ENCODE peak calls at places on chromosomes 1 and 21, in ten cellular contexts. V, Q, C, P, R, K, J, Z, A and I are unnamed samples.

GRCh38 chr1:214331827-214332423 is 51.0 kb downstream of the SMYD2 start:
- DNase-seq in V (no peak), Q (no peak), C (peak; percentile 23), P (no peak), R (peak; percentile 42), K (no peak), J (no peak), Z (no peak), A (no peak), I (peak; percentile 56)

GRCh38 chr1:53765656-53766055 is 26.7 kb upstream of the GLIS1 start:
- DNase-seq in V (no peak), Q (no peak), C (no peak), P (no peak), R (peak; percentile 4), K (no peak), J (no peak), Z (no peak), A (no peak), I (peak; percentile 72)

GRCh38 chr1:42422672-42423236 is 33.1 kb downstream of the ZMYND12 start:
- DNase-seq in V (no peak), Q (no peak), C (no peak), P (no peak), R (no peak), K (no peak), J (no peak), Z (no peak), A (no peak), I (peak; percentile 6)

GRCh38 chr1:31424568-31424967 is 11.6 kb downstream of the SERINC2 start:
- DNase-seq in V (no peak), Q (no peak), C (no peak), P (no peak), R (no peak), K (no peak), J (no peak), Z (no peak), A (no peak), I (no peak)

GRCh38 chr1:2834741-2835564 is 33.5 kb upstream of the TTC34 start:
- DNase-seq in V (no peak), Q (peak; percentile 27), C (no peak), P (no peak), R (no peak), K (no peak), J (no peak), Z (no peak), A (no peak), I (no peak)

GRCh38 chr1:56993355-56993985 is 27.7 kb upstream of the C8B start:
- DNase-seq in V (no peak), Q (no peak), C (no peak), P (no peak), R (no peak), K (no peak), J (no peak), Z (no peak), A (no peak), I (no peak)

GRCh38 chr1:48572632-48573258 is 100.7 kb upstream of the SPATA6 start:
- DNase-seq in V (no peak), Q (peak; percentile 43), C (peak; percentile 19), P (peak; percentile 61), R (no peak), K (peak; percentile 25), J (peak; percentile 58), Z (peak; percentile 61), A (peak; percentile 22), I (peak; percentile 84)

GRCh38 chr1:1217621-1218523 is 3.9 kb upstream of the TNFRSF4 start:
- DNase-seq in V (no peak), Q (no peak), C (no peak), P (no peak), R (no peak), K (no peak), J (no peak), Z (no peak), A (no peak), I (no peak)

GRCh38 chr1:1063945-1064831 is 9.9 kb downstream of the RNF223 start:
- DNase-seq in V (peak; percentile 83), Q (no peak), C (peak; percentile 52), P (peak; percentile 54), R (peak; percentile 65), K (peak; percentile 52), J (peak; percentile 55), Z (no peak), A (no peak), I (peak; percentile 78)

GRCh38 chr1:1062364-1063163 is 11.5 kb downstream of the RNF223 start:
- DNase-seq in V (no peak), Q (no peak), C (no peak), P (no peak), R (no peak), K (no peak), J (no peak), Z (no peak), A (no peak), I (no peak)

GRCh38 chr1:228154685-228155571 is 5.2 kb downstream of the GJC2 start:
- DNase-seq in V (no peak), Q (no peak), C (no peak), P (no peak), R (no peak), K (peak; percentile 11), J (peak; percentile 7), Z (no peak), A (no peak), I (no peak)

GRCh38 chr1:27868932-27869718 is 3.2 kb upstream of the THEMIS2 start:
- DNase-seq in V (no peak), Q (peak; percentile 83), C (no peak), P (no peak), R (peak; percentile 72), K (peak; percentile 52), J (no peak), Z (no peak), A (no peak), I (no peak)

GRCh38 chr1:186617860-186618780 is 62.1 kb downstream of the PTGS2 start:
- DNase-seq in V (no peak), Q (peak; percentile 66), C (peak; percentile 27), P (peak; percentile 66), R (peak; percentile 33), K (peak; percentile 45), J (peak; percentile 46), Z (peak; percentile 70), A (peak; percentile 48), I (peak; percentile 81)

DNA sequence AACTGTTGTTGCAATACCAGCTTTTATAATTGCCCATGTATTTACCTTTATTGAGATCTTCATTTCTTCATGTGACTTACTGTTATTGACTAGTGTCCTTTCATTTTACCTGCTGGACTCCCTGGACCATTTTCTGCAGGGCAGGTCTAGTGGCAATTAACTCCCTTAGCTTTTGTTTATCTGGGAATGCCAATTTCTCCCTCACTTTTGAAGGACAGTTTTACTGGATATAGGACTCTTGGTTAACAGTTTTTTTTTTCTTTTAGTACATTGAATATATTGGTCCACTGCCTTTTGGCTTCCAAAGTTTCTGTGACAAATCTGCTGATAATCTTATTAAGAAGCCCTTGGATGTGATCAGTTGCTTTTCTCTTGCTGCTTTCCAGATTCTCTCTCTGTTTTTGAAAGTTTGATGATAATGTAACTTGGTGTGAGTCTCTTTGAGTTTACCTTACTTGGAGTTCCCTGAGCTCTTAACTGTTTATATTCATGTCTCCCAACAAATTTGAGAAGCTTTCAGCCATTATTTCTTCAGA is 56.9 kb downstream of the COL18A1 start:
- DNase-seq in V (no peak), Q (no peak), C (no peak), P (no peak), R (no peak), K (no peak), J (no peak), Z (no peak), A (no peak), I (no peak)
- H3K9me3 ChIP-seq in V (no peaks in the 10 kb centered on the region), Q (no peaks in the 10 kb centered on the region), C (peaks cover 12% of the 10 kb centered on the region), P (no peaks in the 10 kb centered on the region), R (no peaks in the 10 kb centered on the region), K (peaks cover 19% of the 10 kb centered on the region), J (no peaks in the 10 kb centered on the region), Z (no peaks in the 10 kb centered on the region), A (no peaks in the 10 kb centered on the region), I (no peaks in the 10 kb centered on the region)

DNA sequence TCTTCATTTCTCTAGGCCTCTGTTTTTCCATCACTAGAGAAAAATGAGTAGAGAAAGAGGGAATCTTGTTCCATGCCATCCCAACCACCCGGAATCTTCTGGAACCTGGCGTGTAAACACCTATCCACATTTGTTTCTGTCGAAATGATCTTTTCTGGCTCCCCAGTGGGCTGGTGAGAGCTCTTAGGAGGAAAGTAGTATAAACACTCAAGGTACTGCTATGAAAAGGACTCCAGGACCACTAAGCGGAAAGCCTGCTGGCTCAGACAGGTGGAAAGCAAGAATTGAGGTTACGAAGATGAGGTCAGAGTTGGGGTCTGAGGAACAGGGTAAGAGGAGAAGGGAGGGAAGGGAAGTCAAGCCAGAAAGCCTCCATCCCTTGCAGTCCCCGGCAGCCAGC is 90.8 kb downstream of the PLXNA2 start:
- DNase-seq in V (no peak), Q (no peak), C (no peak), P (no peak), R (no peak), K (no peak), J (no peak), Z (no peak), A (no peak), I (no peak)
- H3K4me1 ChIP-seq in V (peaks cover 29% of the 10 kb centered on the region), Q (peaks cover 36% of the 10 kb centered on the region), C (peaks cover 89% of the 10 kb centered on the region), P (no peaks in the 10 kb centered on the region), R (no peaks in the 10 kb centered on the region), K (peaks cover 82% of the 10 kb centered on the region), J (peaks cover 22% of the 10 kb centered on the region), Z (peaks cover 54% of the 10 kb centered on the region), A (peaks cover 8% of the 10 kb centered on the region), I (peaks cover 11% of the 10 kb centered on the region)

GRCh38 chr1:118988186-118989005 is at the start of gene TBX15:
- DNase-seq in V (no peak), Q (no peak), C (no peak), P (no peak), R (no peak), K (no peak), J (no peak), Z (no peak), A (peak; percentile 81), I (no peak)
- H3K9me3 ChIP-seq in V (no peaks in the 10 kb centered on the region), Q (no peaks in the 10 kb centered on the region), C (no peaks in the 10 kb centered on the region), P (no peaks in the 10 kb centered on the region), R (no peaks in the 10 kb centered on the region), K (no peaks in the 10 kb centered on the region), J (no peaks in the 10 kb centered on the region), Z (no peaks in the 10 kb centered on the region), A (no peaks in the 10 kb centered on the region), I (no peaks in the 10 kb centered on the region)

GRCh38 chr1:41412748-41413147 is 51.5 kb downstream of the FOXO6 start:
- DNase-seq in V (peak; percentile 26), Q (no peak), C (no peak), P (no peak), R (no peak), K (no peak), J (no peak), Z (no peak), A (no peak), I (peak; percentile 37)

GRCh38 chr1:41410462-41410861 is 49.2 kb downstream of the FOXO6 start:
- DNase-seq in V (no peak), Q (no peak), C (no peak), P (no peak), R (no peak), K (no peak), J (no peak), Z (no peak), A (no peak), I (no peak)

GRCh38 chr1:41413748-41414281 is 52.6 kb downstream of the FOXO6 start:
- DNase-seq in V (no peak), Q (no peak), C (no peak), P (no peak), R (no peak), K (no peak), J (no peak), Z (no peak), A (no peak), I (no peak)

GRCh38 chr1:41408691-41409090 is 47.5 kb downstream of the FOXO6 start:
- DNase-seq in V (peak; percentile 32), Q (no peak), C (no peak), P (no peak), R (no peak), K (no peak), J (no peak), Z (no peak), A (no peak), I (no peak)

GRCh38 chr1:41411229-41411628 is 50.0 kb downstream of the FOXO6 start:
- DNase-seq in V (peak; percentile 69), Q (no peak), C (no peak), P (no peak), R (no peak), K (no peak), J (no peak), Z (no peak), A (no peak), I (no peak)
- H3K4me1 ChIP-seq in V (peaks cover 20% of the 10 kb centered on the region), Q (no peaks in the 10 kb centered on the region), C (no peaks in the 10 kb centered on the region), P (no peaks in the 10 kb centered on the region), R (no peaks in the 10 kb centered on the region), K (peaks cover 7% of the 10 kb centered on the region), J (no peaks in the 10 kb centered on the region), Z (no peaks in the 10 kb centered on the region), A (no peaks in the 10 kb centered on the region), I (peaks cover 11% of the 10 kb centered on the region)